ENCODE peak calls at places on chromosomes 13 and 19, in seven cellular contexts. E is GM23338, N is upper lobe of right lung, S is uterus, C is mammary epithelial cell, O is heart right ventricle, R is tibial nerve. W is an unnamed sample.

GRCh38 chr13:94120878-94121277 is 358.6 kb downstream of the DCT start:
- DNase-seq in O (no peak), N (no peak), R (no peak), C (no peak), S (no peak), E (no peak), W (no peak)

GRCh38 chr13:43085545-43085944 is 62.2 kb downstream of the DNAJC15 start:
- DNase-seq in E (peak), O (no peak), R (no peak), C (peak), N (no peak), S (no peak), W (no peak)

GRCh38 chr13:98173431-98173921 is 3.6 kb downstream of the RNF113B start:
- DNase-seq in E (peak), N (no peak), R (peak), C (peak), O (no peak), S (peak), W (no peak)

GRCh38 chr13:112182831-112183543 is 116.0 kb downstream of the SOX1 start:
- DNase-seq in R (no peak), E (no peak), N (peak), S (no peak), O (no peak), C (no peak), W (no peak)

GRCh38 chr19:15173746-15174404 is 26.9 kb downstream of the NOTCH3 start:
- DNase-seq in R (no peak), C (peak), E (peak), S (no peak), O (no peak), N (no peak), W (no peak)

GRCh38 chr13:31044658-31045620 is 112.5 kb downstream of the TEX26 start:
- DNase-seq in E (no peak), R (no peak), O (no peak), N (no peak), C (peak), S (no peak), W (no peak)

GRCh38 chr13:30743319-30744055 is 8.1 kb downstream of the ALOX5AP start:
- DNase-seq in S (peak), R (peak), C (peak), N (no peak), E (no peak), O (no peak), W (no peak)

GRCh38 chr19:47153266-47153665 is 22.6 kb downstream of the SAE1 start:
- DNase-seq in R (no peak), E (no peak), S (no peak), O (no peak), N (no peak), C (peak), W (no peak)

GRCh38 chr19:18580311-18580710 is 8.3 kb upstream of the REX1BD start:
- DNase-seq in C (no peak), O (no peak), S (no peak), N (no peak), E (peak), R (no peak), W (no peak)

GRCh38 chr13:72255908-72256307 is 388.9 kb upstream of the DACH1 start:
- DNase-seq in S (no peak), E (peak), O (no peak), R (no peak), N (no peak), C (peak), W (no peak)

GRCh38 chr19:38735257-38735686 is 9.0 kb downstream of the CAPN12 start:
- DNase-seq in S (peak), N (peak), C (peak), E (peak), R (no peak), O (peak), W (no peak)

GRCh38 chr19:38736036-38736412 is 8.2 kb downstream of the CAPN12 start:
- DNase-seq in E (peak), S (peak), N (peak), R (no peak), O (peak), C (no peak), W (peak)

GRCh38 chr19:38734176-38734425 is 10.2 kb downstream of the CAPN12 start:
- DNase-seq in E (no peak), N (no peak), O (no peak), C (no peak), S (peak), R (no peak), W (no peak)

GRCh38 chr19:38733493-38734175 is 10.6 kb downstream of the CAPN12 start:
- DNase-seq in R (no peak), C (peak), N (peak), S (peak), O (no peak), E (no peak), W (no peak)

DNA sequence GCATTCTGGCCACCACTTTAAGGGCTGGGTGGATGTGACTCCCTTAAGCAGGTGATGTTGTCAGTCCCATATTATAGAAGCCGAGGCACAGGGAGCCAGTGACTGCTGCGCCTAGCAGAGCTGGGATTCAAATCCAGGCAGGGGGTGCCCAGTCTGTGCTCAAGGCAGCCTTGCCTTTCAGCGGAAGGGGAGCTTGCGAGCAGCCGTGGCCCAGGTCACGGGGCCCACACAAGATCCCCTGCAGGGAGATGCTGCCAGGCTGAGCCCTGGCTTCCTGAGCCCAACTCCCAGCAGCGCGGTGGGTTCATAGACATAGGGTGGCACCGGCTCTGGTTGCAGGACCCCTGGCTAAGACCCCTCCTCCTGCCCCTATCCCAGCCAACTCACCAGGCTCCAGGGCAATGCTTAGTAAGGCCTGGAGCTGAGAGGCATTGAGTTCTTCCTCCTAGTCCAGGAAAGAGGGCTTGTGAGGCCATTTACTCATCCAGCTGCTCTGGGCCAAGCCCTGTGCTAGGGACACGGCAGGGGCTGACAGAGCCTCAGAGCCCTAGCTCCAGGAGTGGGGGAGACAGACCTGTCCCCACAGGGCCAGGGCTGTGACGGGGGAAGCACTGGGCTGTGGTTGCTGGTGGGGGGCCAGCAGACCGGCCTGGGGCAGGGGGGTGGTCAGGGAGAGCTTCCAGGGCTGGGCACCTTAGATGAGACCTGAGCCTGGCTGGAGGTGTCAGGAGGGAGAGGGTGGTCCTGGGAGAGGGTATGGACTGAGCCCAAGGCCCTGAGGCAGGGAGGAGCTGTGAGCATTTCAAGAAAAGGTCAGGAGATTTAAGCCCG is 9.6 kb downstream of the CAPN12 start:
- DNase-seq in C (peak), N (peak), O (no peak), S (peak), E (no peak), R (no peak), W (no peak)
- H3K27ac ChIP-seq in C (peak), N (peak), O (peak), S (peak), E (no peak), R (peak), W (peak)

GRCh38 chr13:49643003-49643651 is 14.8 kb downstream of the ARL11 start:
- DNase-seq in C (no peak), O (no peak), R (no peak), S (no peak), E (no peak), N (no peak), W (no peak)
- H3K27ac ChIP-seq in C (no peak), O (no peak), R (no peak), S (no peak), E (no peak), N (peak), W (no peak)

DNA sequence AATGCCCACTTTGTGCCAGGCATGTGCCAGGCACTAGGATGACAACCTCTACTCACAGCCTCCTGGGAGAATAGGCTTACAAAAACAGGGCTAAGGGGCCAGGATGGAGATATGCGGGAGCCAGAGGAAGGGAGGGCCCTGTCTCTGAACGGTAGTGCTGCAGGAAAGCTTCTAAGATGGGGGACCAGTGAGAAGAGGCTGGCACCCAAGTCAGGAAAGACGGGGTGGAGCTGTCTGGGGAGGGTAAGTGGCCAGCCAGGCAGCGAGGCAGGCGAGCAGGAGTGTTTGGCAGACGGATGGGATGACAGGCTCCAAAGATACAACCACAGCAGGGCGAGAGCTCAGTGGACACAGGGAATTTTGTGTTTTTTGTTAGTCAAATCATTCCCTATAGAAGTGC is 44.7 kb upstream of the GPI start:
- DNase-seq in S (no peak), O (no peak), C (no peak), E (no peak), N (no peak), R (no peak), W (no peak)
- H3K27ac ChIP-seq in S (no peak), O (peak), C (no peak), E (peak), N (peak), R (no peak), W (no peak)

DNA sequence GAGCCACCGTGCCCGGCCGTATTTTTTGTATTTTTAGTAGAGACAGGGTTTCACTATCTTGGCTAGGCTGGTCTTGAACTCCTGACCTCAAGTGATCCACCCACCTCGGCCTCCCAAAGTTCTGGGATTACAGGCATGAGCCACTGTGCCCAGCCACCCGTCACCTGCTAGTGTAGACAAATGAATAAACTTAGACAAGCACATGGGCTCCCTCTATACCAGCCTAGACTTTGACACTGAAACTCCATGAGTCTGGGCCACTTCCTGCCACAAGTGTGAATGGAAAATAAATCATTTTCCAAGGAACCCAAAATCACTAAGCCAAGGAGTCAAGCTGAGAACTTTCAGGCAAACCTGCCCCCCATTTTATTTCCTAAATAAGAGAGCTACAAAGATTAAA is 27.0 kb upstream of the TPT1 start:
- DNase-seq in S (no peak), E (no peak), C (no peak), N (no peak), O (no peak), R (no peak), W (no peak)
- H3K27ac ChIP-seq in S (no peak), E (peak), C (peak), N (no peak), O (no peak), R (peak), W (peak)

W was measured in CD4-positive, alpha-beta T cell.